ENCODE peak calls at places on chromosome 10, in nine cellular contexts. One of them, this sample, is unnamed.

GRCh38 chr10:57919864-57920263 is 347.8 kb downstream of the IPMK start:
- DNase-seq in GM20000: no peak
- DNase-seq in astrocyte of the spinal cord: no peak
- DNase-seq in nephron progenitor cell: no peak
- DNase-seq in foreskin keratinocyte: no peak
- DNase-seq in AG04449: no peak
- DNase-seq in IMR-90: no peak
- DNase-seq in suprapubic skin: no peak
- DNase-seq in astrocyte: no peak
- DNase-seq in this sample: no peak

GRCh38 chr10:17227367-17228080 is 517 bp upstream of the VIM start:
- DNase-seq in GM20000: peak
- DNase-seq in astrocyte of the spinal cord: peak
- DNase-seq in nephron progenitor cell: no peak
- DNase-seq in foreskin keratinocyte: no peak
- DNase-seq in AG04449: no peak
- DNase-seq in IMR-90: peak
- DNase-seq in suprapubic skin: no peak
- DNase-seq in astrocyte: no peak
- DNase-seq in this sample: peak

GRCh38 chr10:124935946-124936345 is 6.0 kb upstream of the ZRANB1 start:
- DNase-seq in GM20000: no peak
- DNase-seq in astrocyte of the spinal cord: no peak
- DNase-seq in nephron progenitor cell: no peak
- DNase-seq in foreskin keratinocyte: peak
- DNase-seq in AG04449: no peak
- DNase-seq in IMR-90: peak
- DNase-seq in suprapubic skin: no peak
- DNase-seq in astrocyte: no peak
- DNase-seq in this sample: no peak

GRCh38 chr10:122084286-122085041 is 95.5 kb downstream of the TACC2 start:
- DNase-seq in GM20000: no peak
- DNase-seq in astrocyte of the spinal cord: no peak
- DNase-seq in nephron progenitor cell: no peak
- DNase-seq in foreskin keratinocyte: no peak
- DNase-seq in AG04449: no peak
- DNase-seq in IMR-90: no peak
- DNase-seq in suprapubic skin: peak
- DNase-seq in astrocyte: no peak
- DNase-seq in this sample: no peak

GRCh38 chr10:79904671-79905321 is 44.1 kb downstream of the SFTPD start:
- DNase-seq in GM20000: no peak
- DNase-seq in astrocyte of the spinal cord: peak
- DNase-seq in nephron progenitor cell: peak
- DNase-seq in foreskin keratinocyte: peak
- DNase-seq in AG04449: no peak
- DNase-seq in IMR-90: peak
- DNase-seq in suprapubic skin: peak
- DNase-seq in astrocyte: peak
- DNase-seq in this sample: peak

GRCh38 chr10:61898435-61898778 is 3.1 kb upstream of the ARID5B start:
- DNase-seq in GM20000: no peak
- DNase-seq in astrocyte of the spinal cord: no peak
- DNase-seq in nephron progenitor cell: no peak
- DNase-seq in foreskin keratinocyte: no peak
- DNase-seq in AG04449: no peak
- DNase-seq in IMR-90: no peak
- DNase-seq in suprapubic skin: no peak
- DNase-seq in astrocyte: no peak
- DNase-seq in this sample: no peak

GRCh38 chr10:132877473-132877872 is 64.9 kb downstream of the CFAP46 start:
- DNase-seq in GM20000: no peak
- DNase-seq in astrocyte of the spinal cord: no peak
- DNase-seq in nephron progenitor cell: no peak
- DNase-seq in foreskin keratinocyte: no peak
- DNase-seq in AG04449: no peak
- DNase-seq in IMR-90: no peak
- DNase-seq in suprapubic skin: peak
- DNase-seq in astrocyte: no peak
- DNase-seq in this sample: no peak

GRCh38 chr10:65320256-65321026 is 1605.4 kb upstream of the LRRTM3 start:
- DNase-seq in GM20000: no peak
- DNase-seq in astrocyte of the spinal cord: no peak
- DNase-seq in nephron progenitor cell: no peak
- DNase-seq in foreskin keratinocyte: no peak
- DNase-seq in AG04449: no peak
- DNase-seq in IMR-90: no peak
- DNase-seq in suprapubic skin: no peak
- DNase-seq in astrocyte: no peak
- DNase-seq in this sample: no peak

GRCh38 chr10:6748981-6749630 is 169.0 kb upstream of the PRKCQ start:
- DNase-seq in GM20000: no peak
- DNase-seq in astrocyte of the spinal cord: peak
- DNase-seq in nephron progenitor cell: no peak
- DNase-seq in foreskin keratinocyte: peak
- DNase-seq in AG04449: no peak
- DNase-seq in IMR-90: peak
- DNase-seq in suprapubic skin: no peak
- DNase-seq in astrocyte: peak
- DNase-seq in this sample: no peak

GRCh38 chr10:72243822-72244437 is 27.9 kb upstream of the ASCC1 start:
- DNase-seq in GM20000: no peak
- DNase-seq in astrocyte of the spinal cord: peak
- DNase-seq in nephron progenitor cell: no peak
- DNase-seq in foreskin keratinocyte: peak
- DNase-seq in AG04449: peak
- DNase-seq in IMR-90: peak
- DNase-seq in suprapubic skin: peak
- DNase-seq in astrocyte: peak
- DNase-seq in this sample: peak

GRCh38 chr10:33132626-33133025 is 174.6 kb upstream of the ITGB1 start:
- DNase-seq in GM20000: no peak
- DNase-seq in astrocyte of the spinal cord: no peak
- DNase-seq in nephron progenitor cell: no peak
- DNase-seq in foreskin keratinocyte: peak
- DNase-seq in AG04449: no peak
- DNase-seq in IMR-90: no peak
- DNase-seq in suprapubic skin: no peak
- DNase-seq in astrocyte: no peak
- DNase-seq in this sample: no peak

GRCh38 chr10:112950714-112951348 is 784 bp downstream of the TCF7L2 start:
- DNase-seq in GM20000: peak
- DNase-seq in astrocyte of the spinal cord: peak
- DNase-seq in nephron progenitor cell: peak
- DNase-seq in foreskin keratinocyte: peak
- DNase-seq in AG04449: no peak
- DNase-seq in IMR-90: peak
- DNase-seq in suprapubic skin: peak
- DNase-seq in astrocyte: peak
- DNase-seq in this sample: peak

GRCh38 chr10:33129987-33130386 is 172.0 kb upstream of the ITGB1 start:
- DNase-seq in GM20000: no peak
- DNase-seq in astrocyte of the spinal cord: peak
- DNase-seq in nephron progenitor cell: no peak
- DNase-seq in foreskin keratinocyte: no peak
- DNase-seq in AG04449: peak
- DNase-seq in IMR-90: peak
- DNase-seq in suprapubic skin: no peak
- DNase-seq in astrocyte: peak
- DNase-seq in this sample: peak

GRCh38 chr10:69496352-69497234 is 45.3 kb downstream of the TSPAN15 start:
- DNase-seq in GM20000: no peak
- DNase-seq in astrocyte of the spinal cord: no peak
- DNase-seq in nephron progenitor cell: no peak
- DNase-seq in foreskin keratinocyte: no peak
- DNase-seq in AG04449: no peak
- DNase-seq in IMR-90: no peak
- DNase-seq in suprapubic skin: no peak
- DNase-seq in astrocyte: no peak
- DNase-seq in this sample: no peak

GRCh38 chr10:28983799-28984198 is 305.1 kb upstream of the LYZL1 start:
- DNase-seq in GM20000: no peak
- DNase-seq in astrocyte of the spinal cord: no peak
- DNase-seq in nephron progenitor cell: no peak
- DNase-seq in foreskin keratinocyte: no peak
- DNase-seq in AG04449: no peak
- DNase-seq in IMR-90: no peak
- DNase-seq in suprapubic skin: no peak
- DNase-seq in astrocyte: no peak
- DNase-seq in this sample: peak

GRCh38 chr10:28986117-28986792 is 302.6 kb upstream of the LYZL1 start:
- DNase-seq in GM20000: no peak
- DNase-seq in astrocyte of the spinal cord: no peak
- DNase-seq in nephron progenitor cell: no peak
- DNase-seq in foreskin keratinocyte: peak
- DNase-seq in AG04449: no peak
- DNase-seq in IMR-90: peak
- DNase-seq in suprapubic skin: no peak
- DNase-seq in astrocyte: peak
- DNase-seq in this sample: no peak

GRCh38 chr10:28985137-28985885 is 303.6 kb upstream of the LYZL1 start:
- DNase-seq in GM20000: no peak
- DNase-seq in astrocyte of the spinal cord: no peak
- DNase-seq in nephron progenitor cell: no peak
- DNase-seq in foreskin keratinocyte: no peak
- DNase-seq in AG04449: no peak
- DNase-seq in IMR-90: no peak
- DNase-seq in suprapubic skin: no peak
- DNase-seq in astrocyte: no peak
- DNase-seq in this sample: no peak

GRCh38 chr10:28982950-28983349 is 305.6 kb downstream of the BAMBI start:
- DNase-seq in GM20000: no peak
- DNase-seq in astrocyte of the spinal cord: no peak
- DNase-seq in nephron progenitor cell: no peak
- DNase-seq in foreskin keratinocyte: no peak
- DNase-seq in AG04449: no peak
- DNase-seq in IMR-90: no peak
- DNase-seq in suprapubic skin: no peak
- DNase-seq in astrocyte: no peak
- DNase-seq in this sample: no peak

GRCh38 chr10:28984431-28984830 is 304.4 kb upstream of the LYZL1 start:
- DNase-seq in GM20000: no peak
- DNase-seq in astrocyte of the spinal cord: peak
- DNase-seq in nephron progenitor cell: no peak
- DNase-seq in foreskin keratinocyte: peak
- DNase-seq in AG04449: peak
- DNase-seq in IMR-90: peak
- DNase-seq in suprapubic skin: peak
- DNase-seq in astrocyte: peak
- DNase-seq in this sample: peak
- TF ChIP-seq CTCF in GM20000: no peak
- TF ChIP-seq CTCF in astrocyte of the spinal cord: no peak
- TF ChIP-seq CTCF in nephron progenitor cell: no peak
- TF ChIP-seq CTCF in foreskin keratinocyte: no peak
- TF ChIP-seq CTCF in AG04449: no peak
- TF ChIP-seq CTCF in IMR-90: no peak
- TF ChIP-seq CTCF in suprapubic skin: no peak
- TF ChIP-seq CTCF in astrocyte: no peak
- TF ChIP-seq CTCF in this sample: peak

GRCh38 chr10:68121862-68122261 is 12.6 kb downstream of the MYPN start:
- DNase-seq in GM20000: no peak
- DNase-seq in astrocyte of the spinal cord: no peak
- DNase-seq in nephron progenitor cell: no peak
- DNase-seq in foreskin keratinocyte: no peak
- DNase-seq in AG04449: no peak
- DNase-seq in IMR-90: no peak
- DNase-seq in suprapubic skin: no peak
- DNase-seq in astrocyte: no peak
- DNase-seq in this sample: no peak
- TF ChIP-seq CTCF in GM20000: no peak
- TF ChIP-seq CTCF in astrocyte of the spinal cord: no peak
- TF ChIP-seq CTCF in nephron progenitor cell: no peak
- TF ChIP-seq CTCF in foreskin keratinocyte: no peak
- TF ChIP-seq CTCF in AG04449: no peak
- TF ChIP-seq CTCF in IMR-90: no peak
- TF ChIP-seq CTCF in suprapubic skin: no peak
- TF ChIP-seq CTCF in astrocyte: no peak
- TF ChIP-seq CTCF in this sample: no peak

DNA sequence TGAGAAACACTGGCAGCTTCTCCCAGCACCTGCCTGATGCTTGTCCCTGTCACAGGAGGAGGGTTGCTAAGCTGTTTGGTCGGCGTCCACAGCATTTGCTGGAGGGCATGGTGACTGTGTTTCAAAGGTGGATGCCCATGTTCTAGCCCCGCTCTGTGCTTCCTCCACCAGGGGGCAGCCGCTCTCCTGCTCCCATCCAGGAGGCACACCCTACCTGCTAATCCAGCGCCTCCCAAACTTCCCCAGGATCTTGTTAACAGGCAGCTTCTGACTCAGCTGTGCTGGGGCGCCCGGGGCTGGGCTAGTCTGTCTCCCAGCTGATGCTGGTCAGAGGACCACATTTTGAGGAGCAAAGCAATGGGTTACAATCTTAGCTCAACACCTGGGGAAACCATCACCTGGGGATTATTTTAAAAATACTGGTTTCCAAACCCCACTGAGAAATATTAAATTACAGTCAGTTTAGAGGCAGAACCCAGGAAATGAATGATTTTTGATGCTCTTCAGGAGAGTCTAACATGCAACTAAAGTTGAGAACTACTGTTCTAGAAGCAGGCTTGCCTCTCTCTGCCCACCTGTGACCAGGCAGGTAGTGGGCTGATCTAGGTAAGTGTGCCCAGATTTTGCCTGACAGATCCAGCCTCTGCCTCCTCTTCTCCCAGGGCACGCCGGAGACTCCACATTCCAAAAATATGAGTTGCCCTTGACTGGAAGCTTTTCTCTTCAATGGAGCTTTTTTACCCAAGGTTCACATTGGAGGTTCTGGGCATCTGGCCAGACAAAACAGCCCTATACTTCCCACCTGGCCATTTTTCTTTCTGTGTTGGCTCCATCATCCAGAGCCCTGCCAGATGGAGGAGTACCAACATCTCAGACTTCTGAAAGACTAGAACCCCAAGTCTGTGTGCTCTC is 92.7 kb upstream of the GPR26 start:
- DNase-seq in GM20000: peak
- DNase-seq in astrocyte of the spinal cord: no peak
- DNase-seq in nephron progenitor cell: peak
- DNase-seq in foreskin keratinocyte: peak
- DNase-seq in AG04449: no peak
- DNase-seq in IMR-90: no peak
- DNase-seq in suprapubic skin: no peak
- DNase-seq in astrocyte: no peak
- DNase-seq in this sample: peak
- TF ChIP-seq CTCF in GM20000: peak
- TF ChIP-seq CTCF in astrocyte of the spinal cord: peak
- TF ChIP-seq CTCF in nephron progenitor cell: peak
- TF ChIP-seq CTCF in foreskin keratinocyte: peak
- TF ChIP-seq CTCF in AG04449: peak
- TF ChIP-seq CTCF in IMR-90: no peak
- TF ChIP-seq CTCF in suprapubic skin: no peak
- TF ChIP-seq CTCF in astrocyte: no peak
- TF ChIP-seq CTCF in this sample: peak

DNA sequence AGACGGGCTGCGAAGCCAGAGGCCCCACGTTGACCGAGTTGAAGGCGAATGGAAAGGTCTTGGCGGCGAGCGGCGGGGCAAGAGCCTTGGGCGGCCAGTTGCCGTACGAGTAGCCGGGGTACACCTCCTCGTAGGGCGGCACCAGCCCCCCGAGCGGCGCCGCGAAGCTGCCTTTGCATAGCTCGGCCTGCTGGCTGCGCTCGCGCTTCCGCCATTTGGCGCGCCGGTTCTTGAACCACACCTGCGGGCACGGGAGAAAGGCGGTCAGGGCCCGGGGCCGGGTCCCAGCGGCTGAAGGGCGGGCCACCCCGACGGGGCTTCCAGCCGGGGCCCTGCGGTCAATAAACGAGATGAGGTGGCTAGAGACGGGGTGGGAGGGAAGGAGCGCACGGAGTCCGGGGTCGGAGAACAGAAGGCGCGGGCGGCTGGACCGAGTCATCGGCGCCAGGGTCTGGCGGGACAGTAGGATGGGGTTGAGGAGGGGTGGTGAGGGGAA is 4.8 kb downstream of the ELOVL3 start:
- DNase-seq in GM20000: peak
- DNase-seq in astrocyte of the spinal cord: peak
- DNase-seq in nephron progenitor cell: peak
- DNase-seq in foreskin keratinocyte: no peak
- DNase-seq in AG04449: no peak
- DNase-seq in IMR-90: no peak
- DNase-seq in suprapubic skin: no peak
- DNase-seq in astrocyte: no peak
- DNase-seq in this sample: peak
- TF ChIP-seq CTCF in GM20000: peak
- TF ChIP-seq CTCF in astrocyte of the spinal cord: peak
- TF ChIP-seq CTCF in nephron progenitor cell: no peak
- TF ChIP-seq CTCF in foreskin keratinocyte: peak
- TF ChIP-seq CTCF in AG04449: peak
- TF ChIP-seq CTCF in IMR-90: peak
- TF ChIP-seq CTCF in suprapubic skin: no peak
- TF ChIP-seq CTCF in astrocyte: no peak
- TF ChIP-seq CTCF in this sample: peak

This sample was measured in choroid plexus epithelial cell.